ENCODE peak calls at places on chromosome 20, in ten cellular contexts. One of them, this sample, is unnamed.

GRCh38 chr20:59412896-59413295 is 112.5 kb downstream of the EDN3 start:
- DNase-seq in caudate nucleus: no peak
- DNase-seq in NCI-H774: no peak
- DNase-seq in kidney glomerular epithelial cell: no peak
- DNase-seq in stimulated activated CD8-positive, alpha-beta memory T cell treated with anti-CD3 and anti-CD28 coated beads, Interleukin-7, amount 100 ng/mL, for 24 hours: no peak
- DNase-seq in NCI-H2081: no peak
- DNase-seq in non-pigmented ciliary epithelial cell: no peak
- DNase-seq in effector CD4-positive, alpha-beta T cell: no peak
- DNase-seq in T-helper 9 cell: no peak
- DNase-seq in PC-9: no peak
- DNase-seq in this sample: peak

GRCh38 chr20:52746768-52747167 is 225.4 kb upstream of the TSHZ2 start:
- DNase-seq in effector CD4-positive, alpha-beta T cell: no peak
- DNase-seq in NCI-H774: no peak
- DNase-seq in T-helper 9 cell: no peak
- DNase-seq in kidney glomerular epithelial cell: no peak
- DNase-seq in non-pigmented ciliary epithelial cell: no peak
- DNase-seq in stimulated activated CD8-positive, alpha-beta memory T cell treated with anti-CD3 and anti-CD28 coated beads, Interleukin-7, amount 100 ng/mL, for 24 hours: no peak
- DNase-seq in PC-9: no peak
- DNase-seq in NCI-H2081: no peak
- DNase-seq in caudate nucleus: no peak
- DNase-seq in this sample: no peak

GRCh38 chr20:63290677-63291472 is 2.1 kb upstream of the COL20A1 start:
- DNase-seq in T-helper 9 cell: peak
- DNase-seq in caudate nucleus: no peak
- DNase-seq in NCI-H774: no peak
- DNase-seq in kidney glomerular epithelial cell: peak
- DNase-seq in PC-9: peak
- DNase-seq in effector CD4-positive, alpha-beta T cell: peak
- DNase-seq in non-pigmented ciliary epithelial cell: no peak
- DNase-seq in NCI-H2081: peak
- DNase-seq in stimulated activated CD8-positive, alpha-beta memory T cell treated with anti-CD3 and anti-CD28 coated beads, Interleukin-7, amount 100 ng/mL, for 24 hours: peak
- DNase-seq in this sample: peak

GRCh38 chr20:57509665-57510237 is 15.2 kb downstream of the CTCFL start:
- DNase-seq in PC-9: peak
- DNase-seq in non-pigmented ciliary epithelial cell: no peak
- DNase-seq in effector CD4-positive, alpha-beta T cell: no peak
- DNase-seq in caudate nucleus: no peak
- DNase-seq in NCI-H774: no peak
- DNase-seq in stimulated activated CD8-positive, alpha-beta memory T cell treated with anti-CD3 and anti-CD28 coated beads, Interleukin-7, amount 100 ng/mL, for 24 hours: no peak
- DNase-seq in kidney glomerular epithelial cell: peak
- DNase-seq in NCI-H2081: no peak
- DNase-seq in T-helper 9 cell: no peak
- DNase-seq in this sample: peak

GRCh38 chr20:11387189-11387754 is 530.4 kb upstream of the BTBD3 start:
- DNase-seq in caudate nucleus: no peak
- DNase-seq in stimulated activated CD8-positive, alpha-beta memory T cell treated with anti-CD3 and anti-CD28 coated beads, Interleukin-7, amount 100 ng/mL, for 24 hours: no peak
- DNase-seq in effector CD4-positive, alpha-beta T cell: no peak
- DNase-seq in T-helper 9 cell: no peak
- DNase-seq in NCI-H2081: no peak
- DNase-seq in NCI-H774: no peak
- DNase-seq in kidney glomerular epithelial cell: peak
- DNase-seq in non-pigmented ciliary epithelial cell: peak
- DNase-seq in PC-9: peak
- DNase-seq in this sample: no peak

GRCh38 chr20:2955257-2955950 is 82.1 kb downstream of the PTPRA start:
- DNase-seq in stimulated activated CD8-positive, alpha-beta memory T cell treated with anti-CD3 and anti-CD28 coated beads, Interleukin-7, amount 100 ng/mL, for 24 hours: no peak
- DNase-seq in PC-9: no peak
- DNase-seq in non-pigmented ciliary epithelial cell: no peak
- DNase-seq in kidney glomerular epithelial cell: no peak
- DNase-seq in NCI-H774: no peak
- DNase-seq in T-helper 9 cell: no peak
- DNase-seq in caudate nucleus: peak
- DNase-seq in effector CD4-positive, alpha-beta T cell: no peak
- DNase-seq in NCI-H2081: no peak
- DNase-seq in this sample: peak

GRCh38 chr20:63697357-63697867 is 960 bp downstream of the TNFRSF6B start:
- DNase-seq in T-helper 9 cell: no peak
- DNase-seq in non-pigmented ciliary epithelial cell: no peak
- DNase-seq in effector CD4-positive, alpha-beta T cell: no peak
- DNase-seq in NCI-H774: no peak
- DNase-seq in kidney glomerular epithelial cell: no peak
- DNase-seq in PC-9: no peak
- DNase-seq in NCI-H2081: no peak
- DNase-seq in caudate nucleus: no peak
- DNase-seq in stimulated activated CD8-positive, alpha-beta memory T cell treated with anti-CD3 and anti-CD28 coated beads, Interleukin-7, amount 100 ng/mL, for 24 hours: no peak
- DNase-seq in this sample: peak

GRCh38 chr20:19277381-19277780 is 64.9 kb downstream of the SLC24A3 start:
- DNase-seq in non-pigmented ciliary epithelial cell: no peak
- DNase-seq in caudate nucleus: no peak
- DNase-seq in effector CD4-positive, alpha-beta T cell: no peak
- DNase-seq in NCI-H774: no peak
- DNase-seq in kidney glomerular epithelial cell: no peak
- DNase-seq in PC-9: no peak
- DNase-seq in T-helper 9 cell: no peak
- DNase-seq in stimulated activated CD8-positive, alpha-beta memory T cell treated with anti-CD3 and anti-CD28 coated beads, Interleukin-7, amount 100 ng/mL, for 24 hours: no peak
- DNase-seq in NCI-H2081: no peak
- DNase-seq in this sample: no peak

GRCh38 chr20:23096986-23097520 is 10.9 kb upstream of the CD93 start:
- DNase-seq in caudate nucleus: no peak
- DNase-seq in kidney glomerular epithelial cell: no peak
- DNase-seq in stimulated activated CD8-positive, alpha-beta memory T cell treated with anti-CD3 and anti-CD28 coated beads, Interleukin-7, amount 100 ng/mL, for 24 hours: no peak
- DNase-seq in NCI-H2081: no peak
- DNase-seq in T-helper 9 cell: no peak
- DNase-seq in effector CD4-positive, alpha-beta T cell: no peak
- DNase-seq in non-pigmented ciliary epithelial cell: no peak
- DNase-seq in PC-9: no peak
- DNase-seq in NCI-H774: no peak
- DNase-seq in this sample: no peak

GRCh38 chr20:25016471-25016870 is 23.9 kb upstream of the APMAP start:
- DNase-seq in stimulated activated CD8-positive, alpha-beta memory T cell treated with anti-CD3 and anti-CD28 coated beads, Interleukin-7, amount 100 ng/mL, for 24 hours: no peak
- DNase-seq in NCI-H2081: no peak
- DNase-seq in PC-9: no peak
- DNase-seq in kidney glomerular epithelial cell: no peak
- DNase-seq in NCI-H774: no peak
- DNase-seq in non-pigmented ciliary epithelial cell: no peak
- DNase-seq in T-helper 9 cell: no peak
- DNase-seq in caudate nucleus: no peak
- DNase-seq in effector CD4-positive, alpha-beta T cell: no peak
- DNase-seq in this sample: no peak

GRCh38 chr20:62764156-62764935 is 31.9 kb upstream of the MRGBP start:
- DNase-seq in NCI-H774: no peak
- DNase-seq in effector CD4-positive, alpha-beta T cell: no peak
- DNase-seq in non-pigmented ciliary epithelial cell: no peak
- DNase-seq in stimulated activated CD8-positive, alpha-beta memory T cell treated with anti-CD3 and anti-CD28 coated beads, Interleukin-7, amount 100 ng/mL, for 24 hours: no peak
- DNase-seq in PC-9: no peak
- DNase-seq in caudate nucleus: no peak
- DNase-seq in T-helper 9 cell: no peak
- DNase-seq in NCI-H2081: no peak
- DNase-seq in kidney glomerular epithelial cell: no peak
- DNase-seq in this sample: no peak

GRCh38 chr20:17888044-17888443 is 80.5 kb downstream of the SNX5 start:
- DNase-seq in effector CD4-positive, alpha-beta T cell: no peak
- DNase-seq in kidney glomerular epithelial cell: no peak
- DNase-seq in NCI-H774: no peak
- DNase-seq in T-helper 9 cell: no peak
- DNase-seq in stimulated activated CD8-positive, alpha-beta memory T cell treated with anti-CD3 and anti-CD28 coated beads, Interleukin-7, amount 100 ng/mL, for 24 hours: no peak
- DNase-seq in NCI-H2081: no peak
- DNase-seq in non-pigmented ciliary epithelial cell: no peak
- DNase-seq in PC-9: peak
- DNase-seq in caudate nucleus: no peak
- DNase-seq in this sample: no peak

GRCh38 chr20:46708172-46708860 is 1.1 kb upstream of the SLC2A10 start:
- DNase-seq in PC-9: no peak
- DNase-seq in kidney glomerular epithelial cell: no peak
- DNase-seq in effector CD4-positive, alpha-beta T cell: no peak
- DNase-seq in non-pigmented ciliary epithelial cell: no peak
- DNase-seq in stimulated activated CD8-positive, alpha-beta memory T cell treated with anti-CD3 and anti-CD28 coated beads, Interleukin-7, amount 100 ng/mL, for 24 hours: no peak
- DNase-seq in NCI-H2081: no peak
- DNase-seq in T-helper 9 cell: no peak
- DNase-seq in caudate nucleus: no peak
- DNase-seq in NCI-H774: no peak
- DNase-seq in this sample: peak

GRCh38 chr20:18533491-18533890 is 25.8 kb downstream of the SEC23B start:
- DNase-seq in NCI-H2081: no peak
- DNase-seq in NCI-H774: no peak
- DNase-seq in T-helper 9 cell: no peak
- DNase-seq in non-pigmented ciliary epithelial cell: no peak
- DNase-seq in PC-9: no peak
- DNase-seq in stimulated activated CD8-positive, alpha-beta memory T cell treated with anti-CD3 and anti-CD28 coated beads, Interleukin-7, amount 100 ng/mL, for 24 hours: no peak
- DNase-seq in kidney glomerular epithelial cell: peak
- DNase-seq in caudate nucleus: no peak
- DNase-seq in effector CD4-positive, alpha-beta T cell: no peak
- DNase-seq in this sample: no peak

GRCh38 chr20:11754451-11754850 is 163.2 kb upstream of the BTBD3 start:
- DNase-seq in NCI-H2081: peak
- DNase-seq in NCI-H774: no peak
- DNase-seq in caudate nucleus: no peak
- DNase-seq in T-helper 9 cell: no peak
- DNase-seq in kidney glomerular epithelial cell: no peak
- DNase-seq in stimulated activated CD8-positive, alpha-beta memory T cell treated with anti-CD3 and anti-CD28 coated beads, Interleukin-7, amount 100 ng/mL, for 24 hours: no peak
- DNase-seq in effector CD4-positive, alpha-beta T cell: no peak
- DNase-seq in PC-9: no peak
- DNase-seq in non-pigmented ciliary epithelial cell: no peak
- DNase-seq in this sample: peak

GRCh38 chr20:32565735-32566032 is 19.4 kb downstream of the NOL4L start:
- DNase-seq in kidney glomerular epithelial cell: no peak
- DNase-seq in NCI-H774: no peak
- DNase-seq in T-helper 9 cell: no peak
- DNase-seq in non-pigmented ciliary epithelial cell: no peak
- DNase-seq in stimulated activated CD8-positive, alpha-beta memory T cell treated with anti-CD3 and anti-CD28 coated beads, Interleukin-7, amount 100 ng/mL, for 24 hours: no peak
- DNase-seq in PC-9: no peak
- DNase-seq in caudate nucleus: no peak
- DNase-seq in effector CD4-positive, alpha-beta T cell: no peak
- DNase-seq in NCI-H2081: no peak
- DNase-seq in this sample: no peak

GRCh38 chr20:63482021-63482587 is 9.6 kb upstream of the KCNQ2 start:
- DNase-seq in stimulated activated CD8-positive, alpha-beta memory T cell treated with anti-CD3 and anti-CD28 coated beads, Interleukin-7, amount 100 ng/mL, for 24 hours: no peak
- DNase-seq in effector CD4-positive, alpha-beta T cell: no peak
- DNase-seq in NCI-H2081: no peak
- DNase-seq in caudate nucleus: no peak
- DNase-seq in NCI-H774: no peak
- DNase-seq in PC-9: no peak
- DNase-seq in kidney glomerular epithelial cell: no peak
- DNase-seq in non-pigmented ciliary epithelial cell: no peak
- DNase-seq in T-helper 9 cell: no peak
- DNase-seq in this sample: peak

GRCh38 chr20:1533059-1533458 is 24.4 kb downstream of the SIRPD start:
- DNase-seq in non-pigmented ciliary epithelial cell: no peak
- DNase-seq in stimulated activated CD8-positive, alpha-beta memory T cell treated with anti-CD3 and anti-CD28 coated beads, Interleukin-7, amount 100 ng/mL, for 24 hours: no peak
- DNase-seq in NCI-H774: no peak
- DNase-seq in caudate nucleus: no peak
- DNase-seq in effector CD4-positive, alpha-beta T cell: no peak
- DNase-seq in NCI-H2081: no peak
- DNase-seq in T-helper 9 cell: no peak
- DNase-seq in kidney glomerular epithelial cell: no peak
- DNase-seq in PC-9: no peak
- DNase-seq in this sample: no peak

GRCh38 chr20:32741151-32741550 is 2.1 kb downstream of the COMMD7 start:
- DNase-seq in NCI-H2081: no peak
- DNase-seq in NCI-H774: no peak
- DNase-seq in non-pigmented ciliary epithelial cell: no peak
- DNase-seq in kidney glomerular epithelial cell: no peak
- DNase-seq in T-helper 9 cell: no peak
- DNase-seq in PC-9: no peak
- DNase-seq in caudate nucleus: no peak
- DNase-seq in stimulated activated CD8-positive, alpha-beta memory T cell treated with anti-CD3 and anti-CD28 coated beads, Interleukin-7, amount 100 ng/mL, for 24 hours: no peak
- DNase-seq in effector CD4-positive, alpha-beta T cell: no peak
- DNase-seq in this sample: no peak

GRCh38 chr20:63860325-63861051 is 810 bp upstream of the ABHD16B start:
- DNase-seq in kidney glomerular epithelial cell: no peak
- DNase-seq in effector CD4-positive, alpha-beta T cell: no peak
- DNase-seq in T-helper 9 cell: no peak
- DNase-seq in NCI-H774: no peak
- DNase-seq in NCI-H2081: no peak
- DNase-seq in non-pigmented ciliary epithelial cell: no peak
- DNase-seq in stimulated activated CD8-positive, alpha-beta memory T cell treated with anti-CD3 and anti-CD28 coated beads, Interleukin-7, amount 100 ng/mL, for 24 hours: no peak
- DNase-seq in PC-9: no peak
- DNase-seq in caudate nucleus: no peak
- DNase-seq in this sample: no peak

GRCh38 chr20:57809661-57810172 is 99.9 kb upstream of the PMEPA1 start:
- DNase-seq in non-pigmented ciliary epithelial cell: no peak
- DNase-seq in effector CD4-positive, alpha-beta T cell: no peak
- DNase-seq in PC-9: peak
- DNase-seq in T-helper 9 cell: no peak
- DNase-seq in stimulated activated CD8-positive, alpha-beta memory T cell treated with anti-CD3 and anti-CD28 coated beads, Interleukin-7, amount 100 ng/mL, for 24 hours: no peak
- DNase-seq in kidney glomerular epithelial cell: no peak
- DNase-seq in NCI-H774: no peak
- DNase-seq in caudate nucleus: peak
- DNase-seq in NCI-H2081: no peak
- DNase-seq in this sample: no peak

GRCh38 chr20:63344616-63345327 is 16.4 kb downstream of the CHRNA4 start:
- DNase-seq in non-pigmented ciliary epithelial cell: no peak
- DNase-seq in stimulated activated CD8-positive, alpha-beta memory T cell treated with anti-CD3 and anti-CD28 coated beads, Interleukin-7, amount 100 ng/mL, for 24 hours: no peak
- DNase-seq in NCI-H774: no peak
- DNase-seq in PC-9: no peak
- DNase-seq in caudate nucleus: no peak
- DNase-seq in kidney glomerular epithelial cell: no peak
- DNase-seq in effector CD4-positive, alpha-beta T cell: no peak
- DNase-seq in T-helper 9 cell: no peak
- DNase-seq in NCI-H2081: no peak
- DNase-seq in this sample: no peak

GRCh38 chr20:33120934-33121333 is 41.5 kb downstream of the BPIFB4 start:
- DNase-seq in PC-9: no peak
- DNase-seq in effector CD4-positive, alpha-beta T cell: no peak
- DNase-seq in T-helper 9 cell: no peak
- DNase-seq in caudate nucleus: no peak
- DNase-seq in kidney glomerular epithelial cell: no peak
- DNase-seq in non-pigmented ciliary epithelial cell: no peak
- DNase-seq in NCI-H774: no peak
- DNase-seq in NCI-H2081: no peak
- DNase-seq in stimulated activated CD8-positive, alpha-beta memory T cell treated with anti-CD3 and anti-CD28 coated beads, Interleukin-7, amount 100 ng/mL, for 24 hours: no peak
- DNase-seq in this sample: no peak

GRCh38 chr20:46307139-46307998 is 929 bp downstream of the CDH22 start:
- DNase-seq in stimulated activated CD8-positive, alpha-beta memory T cell treated with anti-CD3 and anti-CD28 coated beads, Interleukin-7, amount 100 ng/mL, for 24 hours: peak
- DNase-seq in NCI-H2081: peak
- DNase-seq in NCI-H774: peak
- DNase-seq in kidney glomerular epithelial cell: no peak
- DNase-seq in non-pigmented ciliary epithelial cell: no peak
- DNase-seq in PC-9: peak
- DNase-seq in effector CD4-positive, alpha-beta T cell: peak
- DNase-seq in caudate nucleus: peak
- DNase-seq in T-helper 9 cell: peak
- DNase-seq in this sample: peak

GRCh38 chr20:40688129-40689099 is 622 bp downstream of the MAFB start:
- DNase-seq in non-pigmented ciliary epithelial cell: no peak
- DNase-seq in T-helper 9 cell: no peak
- DNase-seq in effector CD4-positive, alpha-beta T cell: no peak
- DNase-seq in NCI-H774: no peak
- DNase-seq in PC-9: no peak
- DNase-seq in NCI-H2081: no peak
- DNase-seq in caudate nucleus: no peak
- DNase-seq in kidney glomerular epithelial cell: no peak
- DNase-seq in stimulated activated CD8-positive, alpha-beta memory T cell treated with anti-CD3 and anti-CD28 coated beads, Interleukin-7, amount 100 ng/mL, for 24 hours: no peak
- DNase-seq in this sample: peak

GRCh38 chr20:43971233-43971632 is 56.6 kb downstream of the TOX2 start:
- DNase-seq in effector CD4-positive, alpha-beta T cell: no peak
- DNase-seq in PC-9: no peak
- DNase-seq in kidney glomerular epithelial cell: no peak
- DNase-seq in T-helper 9 cell: no peak
- DNase-seq in stimulated activated CD8-positive, alpha-beta memory T cell treated with anti-CD3 and anti-CD28 coated beads, Interleukin-7, amount 100 ng/mL, for 24 hours: no peak
- DNase-seq in NCI-H2081: no peak
- DNase-seq in caudate nucleus: no peak
- DNase-seq in non-pigmented ciliary epithelial cell: no peak
- DNase-seq in NCI-H774: no peak
- DNase-seq in this sample: no peak

This sample was measured in NCI-H69.